ENCODE peak calls at places on chromosome 13, in seven cellular contexts. One of them, this sample, is unnamed.

GRCh38 chr13:29105779-29106178 is 285.6 kb downstream of the MTUS2 start:
- DNase-seq in left ventricle myocardium inferior: no peak
- DNase-seq in GM12865: no peak
- DNase-seq in D341Med: peak
- DNase-seq in NCI-H1417 treated with DMSO at 0.1 percent for 48 hours: no peak
- DNase-seq in activated naive CD8-positive, alpha-beta T cell treated with anti-CD3 and anti-CD28 coated beads, Interleukin-2, amount 10 ng/mL, durations not matched to agents 7 days and 5 days: no peak
- DNase-seq in brain microvascular endothelial cell: no peak
- DNase-seq in this sample: peak

GRCh38 chr13:40130871-40131636 is 475.6 kb downstream of the COG6 start:
- DNase-seq in left ventricle myocardium inferior: no peak
- DNase-seq in GM12865: no peak
- DNase-seq in D341Med: no peak
- DNase-seq in NCI-H1417 treated with DMSO at 0.1 percent for 48 hours: no peak
- DNase-seq in activated naive CD8-positive, alpha-beta T cell treated with anti-CD3 and anti-CD28 coated beads, Interleukin-2, amount 10 ng/mL, durations not matched to agents 7 days and 5 days: no peak
- DNase-seq in brain microvascular endothelial cell: peak
- DNase-seq in this sample: no peak

GRCh38 chr13:41457589-41458186 is 338 bp downstream of the RGCC start:
- DNase-seq in left ventricle myocardium inferior: peak
- DNase-seq in GM12865: peak
- DNase-seq in D341Med: no peak
- DNase-seq in NCI-H1417 treated with DMSO at 0.1 percent for 48 hours: no peak
- DNase-seq in activated naive CD8-positive, alpha-beta T cell treated with anti-CD3 and anti-CD28 coated beads, Interleukin-2, amount 10 ng/mL, durations not matched to agents 7 days and 5 days: peak
- DNase-seq in brain microvascular endothelial cell: no peak
- DNase-seq in this sample: no peak

GRCh38 chr13:66922444-66922843 is 307.7 kb downstream of the PCDH9 start:
- DNase-seq in left ventricle myocardium inferior: no peak
- DNase-seq in GM12865: no peak
- DNase-seq in D341Med: no peak
- DNase-seq in NCI-H1417 treated with DMSO at 0.1 percent for 48 hours: no peak
- DNase-seq in activated naive CD8-positive, alpha-beta T cell treated with anti-CD3 and anti-CD28 coated beads, Interleukin-2, amount 10 ng/mL, durations not matched to agents 7 days and 5 days: no peak
- DNase-seq in brain microvascular endothelial cell: no peak
- DNase-seq in this sample: no peak

GRCh38 chr13:100392709-100393630 is 195.6 kb downstream of the GGACT start:
- DNase-seq in left ventricle myocardium inferior: peak
- DNase-seq in GM12865: peak
- DNase-seq in D341Med: no peak
- DNase-seq in NCI-H1417 treated with DMSO at 0.1 percent for 48 hours: no peak
- DNase-seq in activated naive CD8-positive, alpha-beta T cell treated with anti-CD3 and anti-CD28 coated beads, Interleukin-2, amount 10 ng/mL, durations not matched to agents 7 days and 5 days: peak
- DNase-seq in brain microvascular endothelial cell: peak
- DNase-seq in this sample: peak

GRCh38 chr13:113297370-113297871 is 382 bp downstream of the LAMP1 start:
- DNase-seq in left ventricle myocardium inferior: no peak
- DNase-seq in GM12865: peak
- DNase-seq in D341Med: no peak
- DNase-seq in NCI-H1417 treated with DMSO at 0.1 percent for 48 hours: no peak
- DNase-seq in activated naive CD8-positive, alpha-beta T cell treated with anti-CD3 and anti-CD28 coated beads, Interleukin-2, amount 10 ng/mL, durations not matched to agents 7 days and 5 days: no peak
- DNase-seq in brain microvascular endothelial cell: no peak
- DNase-seq in this sample: no peak

GRCh38 chr13:39618546-39618945 is 15.6 kb upstream of the LHFPL6 start:
- DNase-seq in left ventricle myocardium inferior: no peak
- DNase-seq in GM12865: no peak
- DNase-seq in D341Med: no peak
- DNase-seq in NCI-H1417 treated with DMSO at 0.1 percent for 48 hours: no peak
- DNase-seq in activated naive CD8-positive, alpha-beta T cell treated with anti-CD3 and anti-CD28 coated beads, Interleukin-2, amount 10 ng/mL, durations not matched to agents 7 days and 5 days: no peak
- DNase-seq in brain microvascular endothelial cell: no peak
- DNase-seq in this sample: no peak

GRCh38 chr13:79393564-79394249 is 12.3 kb downstream of the RBM26 start:
- DNase-seq in left ventricle myocardium inferior: no peak
- DNase-seq in GM12865: peak
- DNase-seq in D341Med: no peak
- DNase-seq in NCI-H1417 treated with DMSO at 0.1 percent for 48 hours: no peak
- DNase-seq in activated naive CD8-positive, alpha-beta T cell treated with anti-CD3 and anti-CD28 coated beads, Interleukin-2, amount 10 ng/mL, durations not matched to agents 7 days and 5 days: peak
- DNase-seq in brain microvascular endothelial cell: peak
- DNase-seq in this sample: no peak

This sample was measured in T47D.